ENCODE peak calls at places on chromosomes 12 and 14, in seven cellular contexts. One of them, this sample, is unnamed.

GRCh38 chr14:104393898-104394605 is 185.5 kb upstream of the C14orf180 start:
- DNase-seq in cardiac muscle cell: no peak
- DNase-seq in iPS-NIHi11: no peak
- DNase-seq in RPMI8226: peak; percentile 79
- DNase-seq in bronchial epithelial cell: no peak
- DNase-seq in A172: no peak
- DNase-seq in effector memory CD4-positive, alpha-beta T cell: peak; percentile 65
- DNase-seq in this sample: no peak

GRCh38 chr12:47802312-47802711 is 17.4 kb downstream of the HDAC7 start:
- DNase-seq in cardiac muscle cell: no peak
- DNase-seq in effector memory CD4-positive, alpha-beta T cell: no peak
- DNase-seq in bronchial epithelial cell: no peak
- DNase-seq in A172: no peak
- DNase-seq in iPS-NIHi11: peak; percentile 51
- DNase-seq in RPMI8226: no peak
- DNase-seq in this sample: no peak

GRCh38 chr12:123265851-123266678 is 5.6 kb downstream of the CDK2AP1 start:
- DNase-seq in A172: no peak
- DNase-seq in effector memory CD4-positive, alpha-beta T cell: no peak
- DNase-seq in bronchial epithelial cell: no peak
- DNase-seq in cardiac muscle cell: no peak
- DNase-seq in iPS-NIHi11: no peak
- DNase-seq in RPMI8226: no peak
- DNase-seq in this sample: no peak

GRCh38 chr14:95490727-95491451 is 25.6 kb downstream of the SYNE3 start:
- DNase-seq in effector memory CD4-positive, alpha-beta T cell: no peak
- DNase-seq in iPS-NIHi11: no peak
- DNase-seq in A172: peak; percentile 26
- DNase-seq in bronchial epithelial cell: peak; percentile 25
- DNase-seq in RPMI8226: no peak
- DNase-seq in cardiac muscle cell: no peak
- DNase-seq in this sample: no peak

GRCh38 chr12:49094104-49094948 is at the start of gene DHH:
- DNase-seq in effector memory CD4-positive, alpha-beta T cell: no peak
- DNase-seq in iPS-NIHi11: peak; percentile 80
- DNase-seq in bronchial epithelial cell: no peak
- DNase-seq in A172: no peak
- DNase-seq in cardiac muscle cell: peak; percentile 60
- DNase-seq in RPMI8226: peak; percentile 49
- DNase-seq in this sample: no peak

GRCh38 chr14:73712540-73713141 is 1.5 kb downstream of the PNMA1 start:
- DNase-seq in bronchial epithelial cell: no peak
- DNase-seq in effector memory CD4-positive, alpha-beta T cell: no peak
- DNase-seq in cardiac muscle cell: peak; percentile 38
- DNase-seq in iPS-NIHi11: peak; percentile 44
- DNase-seq in A172: peak; percentile 26
- DNase-seq in RPMI8226: no peak
- DNase-seq in this sample: peak; percentile 7

GRCh38 chr12:2084553-2085296 is 31.9 kb downstream of the CACNA1C start:
- DNase-seq in RPMI8226: no peak
- DNase-seq in effector memory CD4-positive, alpha-beta T cell: no peak
- DNase-seq in iPS-NIHi11: no peak
- DNase-seq in A172: peak; percentile 31
- DNase-seq in cardiac muscle cell: no peak
- DNase-seq in bronchial epithelial cell: peak; percentile 7
- DNase-seq in this sample: peak; percentile 4

GRCh38 chr14:88256997-88257755 is 65.9 kb downstream of the KCNK10 start:
- DNase-seq in cardiac muscle cell: no peak
- DNase-seq in effector memory CD4-positive, alpha-beta T cell: no peak
- DNase-seq in RPMI8226: no peak
- DNase-seq in iPS-NIHi11: no peak
- DNase-seq in bronchial epithelial cell: no peak
- DNase-seq in A172: no peak
- DNase-seq in this sample: no peak

GRCh38 chr14:101235042-101235871 is 326.0 kb upstream of the DIO3 start:
- DNase-seq in effector memory CD4-positive, alpha-beta T cell: no peak
- DNase-seq in RPMI8226: peak; percentile 43
- DNase-seq in iPS-NIHi11: peak; percentile 91
- DNase-seq in bronchial epithelial cell: peak; percentile 5
- DNase-seq in A172: peak; percentile 10
- DNase-seq in cardiac muscle cell: peak; percentile 78
- DNase-seq in this sample: peak; percentile 8

GRCh38 chr14:60381909-60382308 is 104.0 kb downstream of the C14orf39 start:
- DNase-seq in A172: no peak
- DNase-seq in cardiac muscle cell: no peak
- DNase-seq in bronchial epithelial cell: no peak
- DNase-seq in iPS-NIHi11: no peak
- DNase-seq in RPMI8226: peak; percentile 2
- DNase-seq in effector memory CD4-positive, alpha-beta T cell: no peak
- DNase-seq in this sample: peak; percentile 69

GRCh38 chr14:92610849-92611271 is 97.3 kb downstream of the RIN3 start:
- DNase-seq in A172: peak; percentile 23
- DNase-seq in iPS-NIHi11: no peak
- DNase-seq in cardiac muscle cell: no peak
- DNase-seq in bronchial epithelial cell: no peak
- DNase-seq in effector memory CD4-positive, alpha-beta T cell: no peak
- DNase-seq in RPMI8226: no peak
- DNase-seq in this sample: no peak

GRCh38 chr12:50188875-50189575 is 21.9 kb upstream of the CERS5 start:
- DNase-seq in iPS-NIHi11: no peak
- DNase-seq in A172: no peak
- DNase-seq in effector memory CD4-positive, alpha-beta T cell: no peak
- DNase-seq in cardiac muscle cell: no peak
- DNase-seq in RPMI8226: peak; percentile 84
- DNase-seq in bronchial epithelial cell: no peak
- DNase-seq in this sample: no peak

GRCh38 chr14:101626331-101626730 is 65.0 kb downstream of the DIO3 start:
- DNase-seq in bronchial epithelial cell: no peak
- DNase-seq in cardiac muscle cell: no peak
- DNase-seq in effector memory CD4-positive, alpha-beta T cell: no peak
- DNase-seq in iPS-NIHi11: no peak
- DNase-seq in RPMI8226: no peak
- DNase-seq in A172: no peak
- DNase-seq in this sample: no peak

GRCh38 chr12:105164068-105164467 is 56.5 kb downstream of the WASHC4 start:
- DNase-seq in A172: peak; percentile 8
- DNase-seq in iPS-NIHi11: no peak
- DNase-seq in RPMI8226: no peak
- DNase-seq in effector memory CD4-positive, alpha-beta T cell: no peak
- DNase-seq in bronchial epithelial cell: peak; percentile 11
- DNase-seq in cardiac muscle cell: peak; percentile 7
- DNase-seq in this sample: no peak

GRCh38 chr14:104140463-104141331 is 2.3 kb downstream of the KIF26A start:
- DNase-seq in cardiac muscle cell: no peak
- DNase-seq in bronchial epithelial cell: no peak
- DNase-seq in A172: no peak
- DNase-seq in RPMI8226: no peak
- DNase-seq in iPS-NIHi11: peak; percentile 7
- DNase-seq in effector memory CD4-positive, alpha-beta T cell: no peak
- DNase-seq in this sample: no peak

GRCh38 chr14:53064461-53064860 is 88.7 kb downstream of the DDHD1 start:
- DNase-seq in RPMI8226: no peak
- DNase-seq in cardiac muscle cell: no peak
- DNase-seq in A172: no peak
- DNase-seq in iPS-NIHi11: no peak
- DNase-seq in effector memory CD4-positive, alpha-beta T cell: no peak
- DNase-seq in bronchial epithelial cell: no peak
- DNase-seq in this sample: no peak

GRCh38 chr14:80624581-80624980 is 317.0 kb downstream of the CEP128 start:
- DNase-seq in cardiac muscle cell: no peak
- DNase-seq in effector memory CD4-positive, alpha-beta T cell: no peak
- DNase-seq in iPS-NIHi11: no peak
- DNase-seq in bronchial epithelial cell: no peak
- DNase-seq in A172: no peak
- DNase-seq in RPMI8226: no peak
- DNase-seq in this sample: no peak

GRCh38 chr12:129903956-129904769 is at the start of gene TMEM132D:
- DNase-seq in RPMI8226: no peak
- DNase-seq in A172: no peak
- DNase-seq in bronchial epithelial cell: no peak
- DNase-seq in iPS-NIHi11: peak; percentile 68
- DNase-seq in cardiac muscle cell: peak; percentile 7
- DNase-seq in effector memory CD4-positive, alpha-beta T cell: no peak
- DNase-seq in this sample: no peak

GRCh38 chr12:121813951-121814350 is 10.1 kb downstream of the SETD1B start:
- DNase-seq in A172: no peak
- DNase-seq in iPS-NIHi11: no peak
- DNase-seq in effector memory CD4-positive, alpha-beta T cell: no peak
- DNase-seq in RPMI8226: no peak
- DNase-seq in bronchial epithelial cell: no peak
- DNase-seq in cardiac muscle cell: no peak
- DNase-seq in this sample: no peak

GRCh38 chr12:75754698-75755097 is 243.3 kb upstream of the KRR1 start:
- DNase-seq in bronchial epithelial cell: no peak
- DNase-seq in cardiac muscle cell: no peak
- DNase-seq in A172: no peak
- DNase-seq in iPS-NIHi11: no peak
- DNase-seq in effector memory CD4-positive, alpha-beta T cell: no peak
- DNase-seq in RPMI8226: no peak
- DNase-seq in this sample: no peak

GRCh38 chr12:57370696-57371095 is 60.1 kb downstream of the R3HDM2 start:
- DNase-seq in effector memory CD4-positive, alpha-beta T cell: no peak
- DNase-seq in cardiac muscle cell: no peak
- DNase-seq in A172: no peak
- DNase-seq in RPMI8226: no peak
- DNase-seq in iPS-NIHi11: no peak
- DNase-seq in bronchial epithelial cell: no peak
- DNase-seq in this sample: no peak

GRCh38 chr12:56007892-56008471 is 10.9 kb downstream of the SUOX start:
- DNase-seq in RPMI8226: no peak
- DNase-seq in A172: no peak
- DNase-seq in iPS-NIHi11: no peak
- DNase-seq in cardiac muscle cell: no peak
- DNase-seq in effector memory CD4-positive, alpha-beta T cell: no peak
- DNase-seq in bronchial epithelial cell: no peak
- DNase-seq in this sample: no peak

GRCh38 chr12:49553512-49554088 is 14.3 kb downstream of the MCRS1 start:
- DNase-seq in bronchial epithelial cell: peak; percentile 79
- DNase-seq in cardiac muscle cell: no peak
- DNase-seq in A172: peak; percentile 18
- DNase-seq in effector memory CD4-positive, alpha-beta T cell: no peak
- DNase-seq in iPS-NIHi11: peak; percentile 73
- DNase-seq in RPMI8226: peak; percentile 77
- DNase-seq in this sample: no peak

GRCh38 chr12:109588461-109589239 is 15.1 kb downstream of the MVK start:
- DNase-seq in RPMI8226: no peak
- DNase-seq in cardiac muscle cell: no peak
- DNase-seq in iPS-NIHi11: no peak
- DNase-seq in effector memory CD4-positive, alpha-beta T cell: no peak
- DNase-seq in A172: no peak
- DNase-seq in bronchial epithelial cell: no peak
- DNase-seq in this sample: no peak

GRCh38 chr14:99910337-99911268 is 117.4 kb downstream of the EML1 start:
- DNase-seq in cardiac muscle cell: no peak
- DNase-seq in bronchial epithelial cell: peak; percentile 80
- DNase-seq in iPS-NIHi11: no peak
- DNase-seq in effector memory CD4-positive, alpha-beta T cell: no peak
- DNase-seq in RPMI8226: no peak
- DNase-seq in A172: peak; percentile 73
- DNase-seq in this sample: no peak

This sample was measured in NCI-H2029.